ENCODE peak calls at places on chromosome 16, in six cellular contexts. One of them, this sample, is unnamed.

GRCh38 chr16:50079741-50080140 is 14.0 kb downstream of the HEATR3 start:
- DNase-seq in GM23338: no peak
- DNase-seq in IMR-90: no peak
- DNase-seq in HFF-Myc: no peak
- DNase-seq in suprapubic skin: no peak
- DNase-seq in heart left ventricle: no peak
- DNase-seq in this sample: peak; percentile 20

GRCh38 chr16:29809850-29810698 is 1.9 kb upstream of the PRRT2 start:
- DNase-seq in IMR-90: no peak
- DNase-seq in heart left ventricle: no peak
- DNase-seq in GM23338: peak; percentile 35
- DNase-seq in suprapubic skin: no peak
- DNase-seq in HFF-Myc: no peak
- DNase-seq in this sample: no peak

GRCh38 chr16:65415460-65415859 is 293.6 kb upstream of the CDH11 start:
- DNase-seq in HFF-Myc: peak; percentile 31
- DNase-seq in GM23338: no peak
- DNase-seq in suprapubic skin: no peak
- DNase-seq in heart left ventricle: no peak
- DNase-seq in IMR-90: peak; percentile 12
- DNase-seq in this sample: peak; percentile 66

GRCh38 chr16:85173981-85174751 is 61.9 kb upstream of the CIBAR2 start:
- DNase-seq in suprapubic skin: no peak
- DNase-seq in IMR-90: peak; percentile 89
- DNase-seq in HFF-Myc: peak; percentile 78
- DNase-seq in heart left ventricle: no peak
- DNase-seq in GM23338: peak; percentile 68
- DNase-seq in this sample: peak; percentile 63

GRCh38 chr16:79334127-79334526 is 266.4 kb downstream of the MAF start:
- DNase-seq in GM23338: peak; percentile 73
- DNase-seq in HFF-Myc: no peak
- DNase-seq in IMR-90: no peak
- DNase-seq in suprapubic skin: no peak
- DNase-seq in heart left ventricle: no peak
- DNase-seq in this sample: no peak

GRCh38 chr16:57316390-57317017 is 32.0 kb upstream of the PLLP start:
- DNase-seq in GM23338: no peak
- DNase-seq in IMR-90: peak; percentile 89
- DNase-seq in HFF-Myc: peak; percentile 43
- DNase-seq in suprapubic skin: no peak
- DNase-seq in heart left ventricle: peak; percentile 76
- DNase-seq in this sample: peak; percentile 87

GRCh38 chr16:9154576-9155410 is 63.3 kb downstream of the HAPSTR1 start:
- DNase-seq in GM23338: peak; percentile 43
- DNase-seq in heart left ventricle: no peak
- DNase-seq in suprapubic skin: no peak
- DNase-seq in HFF-Myc: no peak
- DNase-seq in IMR-90: peak; percentile 9
- DNase-seq in this sample: no peak

GRCh38 chr16:13471036-13471435 is 448.9 kb upstream of the ERCC4 start:
- DNase-seq in suprapubic skin: no peak
- DNase-seq in GM23338: peak; percentile 33
- DNase-seq in heart left ventricle: no peak
- DNase-seq in HFF-Myc: no peak
- DNase-seq in IMR-90: no peak
- DNase-seq in this sample: no peak

GRCh38 chr16:30051518-30051917 is 14.0 kb upstream of the ALDOA start:
- DNase-seq in HFF-Myc: no peak
- DNase-seq in heart left ventricle: no peak
- DNase-seq in IMR-90: peak; percentile 70
- DNase-seq in suprapubic skin: no peak
- DNase-seq in GM23338: no peak
- DNase-seq in this sample: peak; percentile 63

GRCh38 chr16:53480394-53480793 is 22.6 kb downstream of the AKTIP start:
- DNase-seq in suprapubic skin: no peak
- DNase-seq in HFF-Myc: no peak
- DNase-seq in IMR-90: no peak
- DNase-seq in GM23338: no peak
- DNase-seq in heart left ventricle: no peak
- DNase-seq in this sample: no peak

GRCh38 chr16:84633622-84634021 is 14.7 kb upstream of the KLHL36 start:
- DNase-seq in heart left ventricle: peak; percentile 86
- DNase-seq in IMR-90: no peak
- DNase-seq in HFF-Myc: no peak
- DNase-seq in suprapubic skin: no peak
- DNase-seq in GM23338: no peak
- DNase-seq in this sample: no peak

GRCh38 chr16:31142109-31143035 is 6.8 kb upstream of the PRSS8 start:
- DNase-seq in IMR-90: peak; percentile 98
- DNase-seq in HFF-Myc: peak; percentile 90
- DNase-seq in heart left ventricle: peak; percentile 99
- DNase-seq in suprapubic skin: peak; percentile 100
- DNase-seq in GM23338: peak; percentile 100
- DNase-seq in this sample: peak; percentile 99

GRCh38 chr16:2713985-2714774 is 5.8 kb downstream of the PRSS27 start:
- DNase-seq in HFF-Myc: no peak
- DNase-seq in GM23338: no peak
- DNase-seq in suprapubic skin: no peak
- DNase-seq in IMR-90: no peak
- DNase-seq in heart left ventricle: no peak
- DNase-seq in this sample: no peak

GRCh38 chr16:69107311-69107962 is 2.0 kb downstream of the HAS3 start:
- DNase-seq in suprapubic skin: peak; percentile 61
- DNase-seq in GM23338: peak; percentile 60
- DNase-seq in IMR-90: no peak
- DNase-seq in HFF-Myc: no peak
- DNase-seq in heart left ventricle: peak; percentile 49
- DNase-seq in this sample: no peak

GRCh38 chr16:85347213-85347591 is 234.9 kb upstream of the CIBAR2 start:
- DNase-seq in heart left ventricle: no peak
- DNase-seq in GM23338: peak; percentile 75
- DNase-seq in HFF-Myc: no peak
- DNase-seq in suprapubic skin: no peak
- DNase-seq in IMR-90: no peak
- DNase-seq in this sample: no peak

GRCh38 chr16:23081675-23082119 is 67.6 kb downstream of the USP31 start:
- DNase-seq in HFF-Myc: peak; percentile 65
- DNase-seq in IMR-90: peak; percentile 35
- DNase-seq in suprapubic skin: no peak
- DNase-seq in heart left ventricle: no peak
- DNase-seq in GM23338: no peak
- DNase-seq in this sample: peak; percentile 84

GRCh38 chr16:3051009-3051408 is 4.6 kb downstream of the MMP25 start:
- DNase-seq in suprapubic skin: no peak
- DNase-seq in heart left ventricle: no peak
- DNase-seq in IMR-90: no peak
- DNase-seq in GM23338: no peak
- DNase-seq in HFF-Myc: no peak
- DNase-seq in this sample: no peak

GRCh38 chr16:24652803-24653202 is 76.6 kb upstream of the TNRC6A start:
- DNase-seq in heart left ventricle: no peak
- DNase-seq in suprapubic skin: no peak
- DNase-seq in GM23338: no peak
- DNase-seq in HFF-Myc: no peak
- DNase-seq in IMR-90: peak; percentile 31
- DNase-seq in this sample: peak; percentile 24

GRCh38 chr16:52518884-52519283 is 28.1 kb downstream of the TOX3 start:
- DNase-seq in heart left ventricle: no peak
- DNase-seq in HFF-Myc: no peak
- DNase-seq in IMR-90: no peak
- DNase-seq in suprapubic skin: no peak
- DNase-seq in GM23338: no peak
- DNase-seq in this sample: no peak

GRCh38 chr16:81204794-81205680 is 33.5 kb upstream of the BCO1 start:
- DNase-seq in suprapubic skin: no peak
- DNase-seq in IMR-90: peak; percentile 64
- DNase-seq in heart left ventricle: no peak
- DNase-seq in GM23338: peak; percentile 68
- DNase-seq in HFF-Myc: no peak
- DNase-seq in this sample: peak; percentile 64

GRCh38 chr16:85002099-85002541 is 9.2 kb downstream of the ZDHHC7 start:
- DNase-seq in GM23338: no peak
- DNase-seq in HFF-Myc: no peak
- DNase-seq in suprapubic skin: no peak
- DNase-seq in IMR-90: no peak
- DNase-seq in heart left ventricle: no peak
- DNase-seq in this sample: peak; percentile 20

GRCh38 chr16:49972280-49972679 is 52.7 kb upstream of the CNEP1R1 start:
- DNase-seq in heart left ventricle: no peak
- DNase-seq in GM23338: no peak
- DNase-seq in HFF-Myc: no peak
- DNase-seq in suprapubic skin: no peak
- DNase-seq in IMR-90: no peak
- DNase-seq in this sample: no peak

GRCh38 chr16:17538942-17539341 is 68.2 kb upstream of the XYLT1 start:
- DNase-seq in HFF-Myc: no peak
- DNase-seq in IMR-90: peak; percentile 72
- DNase-seq in GM23338: no peak
- DNase-seq in suprapubic skin: no peak
- DNase-seq in heart left ventricle: no peak
- DNase-seq in this sample: no peak

GRCh38 chr16:89815639-89816348 is 653 bp downstream of the FANCA start:
- DNase-seq in HFF-Myc: no peak
- DNase-seq in heart left ventricle: peak; percentile 11
- DNase-seq in GM23338: peak; percentile 39
- DNase-seq in IMR-90: no peak
- DNase-seq in suprapubic skin: no peak
- DNase-seq in this sample: no peak

GRCh38 chr16:82476786-82477185 is 150.0 kb upstream of the CDH13 start:
- DNase-seq in suprapubic skin: no peak
- DNase-seq in HFF-Myc: no peak
- DNase-seq in GM23338: no peak
- DNase-seq in IMR-90: no peak
- DNase-seq in heart left ventricle: no peak
- DNase-seq in this sample: no peak

GRCh38 chr16:30797670-30798309 is 10.8 kb upstream of the ZNF629 start:
- DNase-seq in suprapubic skin: no peak
- DNase-seq in heart left ventricle: peak; percentile 5
- DNase-seq in IMR-90: no peak
- DNase-seq in HFF-Myc: no peak
- DNase-seq in GM23338: no peak
- DNase-seq in this sample: no peak

GRCh38 chr16:11205754-11206459 is 50.1 kb downstream of the SOCS1 start:
- DNase-seq in HFF-Myc: no peak
- DNase-seq in heart left ventricle: no peak
- DNase-seq in suprapubic skin: no peak
- DNase-seq in GM23338: peak; percentile 38
- DNase-seq in IMR-90: peak; percentile 42
- DNase-seq in this sample: no peak

GRCh38 chr16:65825191-65825856 is 541.2 kb upstream of the CDH5 start:
- DNase-seq in IMR-90: no peak
- DNase-seq in heart left ventricle: no peak
- DNase-seq in HFF-Myc: no peak
- DNase-seq in GM23338: no peak
- DNase-seq in suprapubic skin: no peak
- DNase-seq in this sample: no peak

GRCh38 chr16:86299882-86300490 is 210.3 kb upstream of the FOXF1 start:
- DNase-seq in heart left ventricle: no peak
- DNase-seq in IMR-90: no peak
- DNase-seq in GM23338: no peak
- DNase-seq in HFF-Myc: no peak
- DNase-seq in suprapubic skin: no peak
- DNase-seq in this sample: no peak

GRCh38 chr16:67529639-67530012 is 997 bp downstream of the RIPOR1 start:
- DNase-seq in IMR-90: no peak
- DNase-seq in suprapubic skin: no peak
- DNase-seq in HFF-Myc: no peak
- DNase-seq in heart left ventricle: no peak
- DNase-seq in GM23338: peak; percentile 44
- DNase-seq in this sample: no peak

GRCh38 chr16:67533024-67533560 is 4.5 kb downstream of the RIPOR1 start:
- DNase-seq in suprapubic skin: no peak
- DNase-seq in GM23338: no peak
- DNase-seq in HFF-Myc: no peak
- DNase-seq in IMR-90: no peak
- DNase-seq in heart left ventricle: no peak
- DNase-seq in this sample: no peak

GRCh38 chr16:67528870-67529638 is 425 bp downstream of the RIPOR1 start:
- DNase-seq in suprapubic skin: peak; percentile 80
- DNase-seq in HFF-Myc: no peak
- DNase-seq in IMR-90: peak; percentile 32
- DNase-seq in GM23338: peak; percentile 63
- DNase-seq in heart left ventricle: no peak
- DNase-seq in this sample: no peak

GRCh38 chr16:67530013-67530939 is 1.6 kb downstream of the RIPOR1 start:
- DNase-seq in heart left ventricle: peak; percentile 89
- DNase-seq in HFF-Myc: no peak
- DNase-seq in GM23338: peak; percentile 54
- DNase-seq in suprapubic skin: peak; percentile 89
- DNase-seq in IMR-90: peak; percentile 76
- DNase-seq in this sample: peak; percentile 82

GRCh38 chr16:67531247-67531646 is 2.6 kb downstream of the RIPOR1 start:
- DNase-seq in suprapubic skin: no peak
- DNase-seq in heart left ventricle: no peak
- DNase-seq in HFF-Myc: no peak
- DNase-seq in IMR-90: no peak
- DNase-seq in GM23338: no peak
- DNase-seq in this sample: no peak
- H3K4me3 ChIP-seq in suprapubic skin: peak overlapping the region; percentile 87
- H3K4me3 ChIP-seq in heart left ventricle: peak overlapping the region; percentile 85
- H3K4me3 ChIP-seq in HFF-Myc: peak overlapping the region; percentile 79
- H3K4me3 ChIP-seq in IMR-90: no peak overlapping the region
- H3K4me3 ChIP-seq in GM23338: no peak overlapping the region
- H3K4me3 ChIP-seq in this sample: no peak overlapping the region

DNA sequence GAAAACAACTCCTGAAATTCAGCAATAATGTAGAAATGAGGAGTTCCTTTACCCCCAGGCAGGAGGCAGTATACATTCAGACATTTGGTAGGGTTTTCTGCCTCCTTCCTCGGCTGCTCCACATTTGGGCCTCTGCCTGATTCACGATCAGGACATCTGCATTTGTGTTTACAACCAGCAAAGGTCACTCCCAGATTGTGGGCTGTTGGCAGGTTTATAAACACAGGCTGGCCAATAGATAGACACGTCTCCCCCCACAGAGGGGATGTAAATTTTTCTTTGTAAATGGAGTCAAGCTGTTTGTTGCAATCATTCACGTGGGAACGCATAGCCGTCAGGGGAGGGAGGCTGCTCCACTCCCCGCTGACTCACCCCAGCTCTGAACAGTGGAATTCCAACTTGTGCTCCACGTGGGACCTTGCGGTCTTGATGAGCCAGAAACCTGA is 252.1 kb upstream of the N4BP1 start:
- DNase-seq in GM23338: peak; percentile 60
- DNase-seq in heart left ventricle: no peak
- DNase-seq in HFF-Myc: peak; percentile 88
- DNase-seq in IMR-90: peak; percentile 80
- DNase-seq in suprapubic skin: no peak
- DNase-seq in this sample: peak; percentile 10
- TF ChIP-seq CTCF in GM23338: peak; percentile 59
- TF ChIP-seq CTCF in heart left ventricle: no peak
- TF ChIP-seq CTCF in HFF-Myc: peak; percentile 50
- TF ChIP-seq CTCF in IMR-90: peak; percentile 49
- TF ChIP-seq CTCF in suprapubic skin: no peak
- TF ChIP-seq CTCF in this sample: no peak

GRCh38 chr16:87601322-87602004 is 845 bp upstream of the JPH3 start:
- DNase-seq in HFF-Myc: no peak
- DNase-seq in heart left ventricle: no peak
- DNase-seq in suprapubic skin: no peak
- DNase-seq in IMR-90: no peak
- DNase-seq in GM23338: peak; percentile 45
- DNase-seq in this sample: no peak
- H3K4me3 ChIP-seq in HFF-Myc: no peak overlapping the region
- H3K4me3 ChIP-seq in heart left ventricle: no peak overlapping the region
- H3K4me3 ChIP-seq in suprapubic skin: peak overlapping the region; percentile 29
- H3K4me3 ChIP-seq in IMR-90: no peak overlapping the region
- H3K4me3 ChIP-seq in GM23338: peak overlapping the region; percentile 97
- H3K4me3 ChIP-seq in this sample: no peak overlapping the region

GRCh38 chr16:54936979-54937672 is 6.5 kb downstream of the IRX5 start:
- DNase-seq in GM23338: peak; percentile 94
- DNase-seq in heart left ventricle: peak; percentile 61
- DNase-seq in suprapubic skin: peak; percentile 85
- DNase-seq in IMR-90: no peak
- DNase-seq in HFF-Myc: no peak
- DNase-seq in this sample: peak; percentile 74
- TF ChIP-seq CTCF in GM23338: peak; percentile 71
- TF ChIP-seq CTCF in heart left ventricle: peak; percentile 68
- TF ChIP-seq CTCF in suprapubic skin: peak; percentile 62
- TF ChIP-seq CTCF in IMR-90: peak; percentile 20
- TF ChIP-seq CTCF in HFF-Myc: peak; percentile 75
- TF ChIP-seq CTCF in this sample: peak; percentile 91